ENCODE peak calls at places on chromosomes 16 and 17, in ten cellular contexts. B is A172; G is HT-29; V is left cardiac atrium; Y is activated CD4-positive, alpha-beta T cell treated with anti-CD3 and anti-CD28 coated beads, Interleukin-2, amount 50 U/mL, for 4 hours; U is fibroblast of mammary gland; W is NCI-H1436; A is H7; E is ACHN; T is activated T-helper 1 cell treated with Interleukin-2 at 50 U/mL for 16 hours. C is an unnamed sample.

GRCh38 chr16:87172632-87173031 is 144.6 kb downstream of the C16orf95 start:
- DNase-seq in B (no peak), G (peak; percentile 22), V (no peak), Y (no peak), U (no peak), W (no peak), A (peak; percentile 69), E (no peak), T (no peak), C (no peak)

GRCh38 chr16:75181630-75182029 is 25.3 kb downstream of the CTRB2 start:
- DNase-seq in B (no peak), G (no peak), V (no peak), Y (no peak), U (no peak), W (no peak), A (no peak), E (no peak), T (no peak), C (no peak)

GRCh38 chr17:63950940-63951907 is 19.1 kb upstream of the CD79B start:
- DNase-seq in B (no peak), G (peak; percentile 84), V (no peak), Y (no peak), U (no peak), W (no peak), A (peak; percentile 92), E (peak; percentile 18), T (no peak), C (no peak)

GRCh38 chr17:39225974-39226683 is 384 bp upstream of the STAC2 start:
- DNase-seq in B (no peak), G (no peak), V (peak; percentile 82), Y (peak; percentile 33), U (peak; percentile 51), W (peak; percentile 85), A (peak; percentile 100), E (peak; percentile 73), T (no peak), C (peak; percentile 77)

GRCh38 chr16:53743149-53743566 is 39.2 kb downstream of the FTO start:
- DNase-seq in B (peak; percentile 54), G (peak; percentile 62), V (no peak), Y (no peak), U (peak; percentile 51), W (no peak), A (peak; percentile 26), E (peak; percentile 57), T (no peak), C (no peak)

GRCh38 chr16:69772560-69773254 is 10.6 kb downstream of the WWP2 start:
- DNase-seq in B (peak; percentile 16), G (no peak), V (no peak), Y (no peak), U (peak; percentile 23), W (no peak), A (no peak), E (no peak), T (no peak), C (no peak)

GRCh38 chr17:80277751-80278671 is 17.4 kb downstream of the RNF213 start:
- DNase-seq in B (peak; percentile 88), G (no peak), V (peak; percentile 51), Y (no peak), U (no peak), W (no peak), A (peak; percentile 65), E (no peak), T (no peak), C (no peak)

GRCh38 chr16:814974-815373 is 14.4 kb upstream of the GNG13 start:
- DNase-seq in B (peak; percentile 90), G (no peak), V (no peak), Y (no peak), U (peak; percentile 28), W (no peak), A (no peak), E (peak; percentile 64), T (no peak), C (no peak)

GRCh38 chr16:53559552-53559951 is 56.5 kb upstream of the AKTIP start:
- DNase-seq in B (no peak), G (no peak), V (no peak), Y (no peak), U (no peak), W (no peak), A (no peak), E (no peak), T (no peak), C (no peak)

GRCh38 chr16:8889893-8890548 is 7.9 kb downstream of the LITAFD start:
- DNase-seq in B (no peak), G (no peak), V (no peak), Y (no peak), U (no peak), W (no peak), A (no peak), E (no peak), T (no peak), C (no peak)

GRCh38 chr16:75116081-75116910 is at the start of gene LDHD:
- DNase-seq in B (peak; percentile 74), G (peak; percentile 60), V (peak; percentile 84), Y (no peak), U (peak; percentile 61), W (peak; percentile 15), A (peak; percentile 82), E (peak; percentile 64), T (no peak), C (peak; percentile 85)

GRCh38 chr17:55271958-55272710 is 7.4 kb downstream of the HLF start:
- DNase-seq in B (no peak), G (no peak), V (no peak), Y (no peak), U (no peak), W (no peak), A (no peak), E (no peak), T (no peak), C (no peak)

GRCh38 chr16:81427245-81427644 is 17.4 kb upstream of the CMIP start:
- DNase-seq in B (no peak), G (no peak), V (no peak), Y (no peak), U (no peak), W (no peak), A (no peak), E (no peak), T (no peak), C (no peak)

GRCh38 chr17:1379930-1380313 is 20.1 kb downstream of the YWHAE start:
- DNase-seq in B (no peak), G (no peak), V (no peak), Y (no peak), U (no peak), W (no peak), A (no peak), E (no peak), T (no peak), C (no peak)

GRCh38 chr16:3458278-3458851 is 14.9 kb downstream of the NAA60 start:
- DNase-seq in B (peak; percentile 26), G (peak; percentile 45), V (no peak), Y (no peak), U (no peak), W (no peak), A (peak; percentile 71), E (peak; percentile 41), T (no peak), C (peak; percentile 38)

GRCh38 chr17:78958556-78959191 is 21.0 kb downstream of the LGALS3BP start:
- DNase-seq in B (peak; percentile 95), G (peak; percentile 66), V (no peak), Y (no peak), U (no peak), W (no peak), A (peak; percentile 19), E (no peak), T (no peak), C (no peak)

GRCh38 chr16:1772362-1772907 is at the start of gene EME2:
- DNase-seq in B (no peak), G (peak; percentile 46), V (no peak), Y (peak; percentile 36), U (peak; percentile 33), W (no peak), A (peak; percentile 81), E (peak; percentile 56), T (peak; percentile 34), C (no peak)

GRCh38 chr16:20822451-20823128 is 16.3 kb downstream of the REXO5 start:
- DNase-seq in B (no peak), G (no peak), V (no peak), Y (no peak), U (no peak), W (no peak), A (no peak), E (no peak), T (no peak), C (no peak)

GRCh38 chr17:32658470-32659418 is 172.0 kb downstream of the CDK5R1 start:
- DNase-seq in B (no peak), G (no peak), V (no peak), Y (no peak), U (no peak), W (no peak), A (no peak), E (no peak), T (no peak), C (no peak)

GRCh38 chr17:50352072-50352692 is 6.3 kb downstream of the XYLT2 start:
- DNase-seq in B (no peak), G (no peak), V (no peak), Y (no peak), U (no peak), W (no peak), A (peak; percentile 35), E (no peak), T (no peak), C (no peak)

GRCh38 chr17:28252436-28252835 is 66.6 kb upstream of the TMEM97 start:
- DNase-seq in B (peak; percentile 55), G (no peak), V (no peak), Y (no peak), U (peak; percentile 86), W (no peak), A (no peak), E (peak; percentile 42), T (no peak), C (no peak)

GRCh38 chr17:57913576-57914273 is 41.5 kb downstream of the CUEDC1 start:
- DNase-seq in B (no peak), G (peak; percentile 6), V (peak; percentile 55), Y (no peak), U (peak; percentile 57), W (no peak), A (no peak), E (no peak), T (no peak), C (no peak)

GRCh38 chr17:40312131-40312731 is 3.3 kb downstream of the RARA start:
- DNase-seq in B (peak; percentile 81), G (no peak), V (peak; percentile 59), Y (no peak), U (no peak), W (no peak), A (peak; percentile 44), E (peak; percentile 72), T (no peak), C (peak; percentile 68)

GRCh38 chr16:69266334-69267063 is 44.7 kb upstream of the VPS4A start:
- DNase-seq in B (no peak), G (no peak), V (no peak), Y (no peak), U (no peak), W (no peak), A (no peak), E (no peak), T (no peak), C (no peak)

GRCh38 chr16:82810077-82810476 is 183.3 kb downstream of the CDH13 start:
- DNase-seq in B (no peak), G (no peak), V (no peak), Y (no peak), U (no peak), W (no peak), A (no peak), E (no peak), T (no peak), C (no peak)

GRCh38 chr17:79615926-79616325 is 5.1 kb upstream of the RBFOX3 start:
- DNase-seq in B (no peak), G (no peak), V (no peak), Y (no peak), U (no peak), W (no peak), A (no peak), E (no peak), T (no peak), C (no peak)

GRCh38 chr17:73639926-73640325 is 4.3 kb downstream of the SDK2 start:
- DNase-seq in B (no peak), G (no peak), V (no peak), Y (no peak), U (no peak), W (no peak), A (no peak), E (no peak), T (no peak), C (no peak)